ENCODE peak calls at places on chromosome 6, in nine cellular contexts. R is breast epithelium, M is aorta, W is tibial artery, D is right lobe of liver, G is endothelial cell of umbilical vein, N is adrenal gland, A is fibroblast of lung, I is SJSA1. O is an unnamed sample.
A peak's percentile ranks its signal among the peaks of the same experiment; 100 is the strongest.

GRCh38 chr6:138988469-138988834 is 399 bp upstream of the REPS1 start:
- DNase-seq in R (no peak), I (no peak), A (peak; percentile 17), G (no peak), D (no peak), W (no peak), N (no peak), M (no peak), O (no peak)

GRCh38 chr6:111709615-111710398 is 104.1 kb upstream of the TRAF3IP2 start:
- DNase-seq in R (peak; percentile 57), N (peak; percentile 66), W (peak; percentile 68), D (peak; percentile 47), A (peak; percentile 65), M (peak; percentile 72), I (peak; percentile 58), G (peak; percentile 84), O (peak; percentile 52)

GRCh38 chr6:13406781-13407180 is 78.4 kb upstream of the TBC1D7 start:
- DNase-seq in N (no peak), G (no peak), W (no peak), A (no peak), I (no peak), D (no peak), R (no peak), M (no peak), O (no peak)

GRCh38 chr6:104995989-104996617 is 39.2 kb downstream of the LIN28B start:
- DNase-seq in M (no peak), R (no peak), N (no peak), A (peak; percentile 20), G (peak; percentile 72), W (no peak), D (no peak), I (no peak), O (no peak)

GRCh38 chr6:44157152-44157521 is 1.5 kb upstream of the CAPN11 start:
- DNase-seq in A (no peak), M (no peak), I (no peak), W (no peak), N (no peak), D (no peak), R (no peak), G (no peak), O (no peak)

GRCh38 chr6:105992315-105992961 is 93.7 kb upstream of the PRDM1 start:
- DNase-seq in G (peak; percentile 76), R (peak; percentile 80), M (peak; percentile 88), A (peak; percentile 72), D (peak; percentile 88), N (peak; percentile 72), I (peak; percentile 76), W (peak; percentile 61), O (peak; percentile 75)

GRCh38 chr6:108874470-108875160 is 26.4 kb downstream of the ARMC2 start:
- DNase-seq in I (no peak), R (no peak), W (peak; percentile 56), A (peak; percentile 13), G (peak; percentile 49), D (no peak), M (peak; percentile 65), N (peak; percentile 68), O (no peak)

GRCh38 chr6:28558629-28559028 is 32.9 kb downstream of the GPX5 start:
- DNase-seq in I (no peak), D (no peak), N (no peak), W (no peak), G (no peak), A (no peak), R (no peak), M (no peak), O (no peak)

GRCh38 chr6:22082278-22082677 is 214.6 kb downstream of the PRL start:
- DNase-seq in N (peak; percentile 45), W (no peak), I (no peak), M (no peak), R (no peak), G (no peak), A (peak; percentile 62), D (no peak), O (no peak)

GRCh38 chr6:18595774-18596528 is 208.8 kb downstream of the RNF144B start:
- DNase-seq in W (peak; percentile 77), M (no peak), G (peak; percentile 69), N (peak; percentile 41), I (peak; percentile 60), R (no peak), D (peak; percentile 27), A (peak; percentile 53), O (peak; percentile 25)

GRCh38 chr6:110662468-110663211 is 152.6 kb downstream of the CDK19 start:
- DNase-seq in D (no peak), M (no peak), R (no peak), G (peak; percentile 9), W (no peak), A (no peak), N (no peak), I (no peak), O (no peak)

GRCh38 chr6:110660066-110660655 is 155.1 kb downstream of the CDK19 start:
- DNase-seq in D (peak; percentile 44), G (no peak), I (no peak), W (no peak), A (no peak), M (no peak), R (no peak), N (no peak), O (no peak)

GRCh38 chr6:110661426-110661825 is 153.8 kb downstream of the CDK19 start:
- DNase-seq in D (no peak), N (no peak), R (no peak), M (no peak), I (no peak), A (no peak), G (no peak), W (no peak), O (no peak)

GRCh38 chr6:110656492-110656891 is 158.8 kb downstream of the CDK19 start:
- DNase-seq in A (no peak), W (no peak), D (no peak), N (no peak), M (no peak), G (peak; percentile 71), I (no peak), R (no peak), O (no peak)

DNA sequence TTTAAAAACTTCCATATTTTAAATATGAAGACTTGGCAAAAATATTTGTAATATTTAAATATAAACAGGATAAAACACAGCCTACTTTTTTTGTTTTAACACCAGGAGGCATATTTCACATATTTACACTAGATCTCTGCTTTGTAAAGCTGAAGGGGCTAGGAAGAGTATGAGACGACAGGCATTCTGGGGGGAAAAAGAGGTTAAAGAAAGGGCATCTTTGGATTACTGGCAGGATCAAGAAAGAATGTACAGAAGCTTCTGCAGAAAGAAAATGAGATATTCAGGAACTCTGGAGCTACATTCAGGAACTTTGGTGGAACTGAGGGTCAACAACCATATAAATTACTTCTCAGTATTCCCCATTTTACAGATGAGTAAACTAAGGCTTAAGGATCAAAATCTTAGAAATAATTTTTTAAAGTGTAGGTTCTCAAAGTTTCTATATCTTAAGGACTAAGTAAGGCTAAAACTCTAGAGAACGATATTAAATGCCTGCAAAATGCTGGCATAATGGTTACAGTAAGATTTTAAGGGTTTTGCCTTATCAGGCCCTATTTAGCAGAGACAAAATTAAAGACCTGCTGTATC is 156.6 kb downstream of the CDK19 start:
- DNase-seq in R (no peak), N (no peak), W (no peak), M (no peak), D (no peak), G (no peak), A (no peak), I (no peak), O (no peak)
- H3K4me1 ChIP-seq in R (no peaks in the 10 kb centered on the region), N (no peaks in the 10 kb centered on the region), W (peaks cover 13% of the 10 kb centered on the region), M (no peaks in the 10 kb centered on the region), D (peaks cover 13% of the 10 kb centered on the region), G (peaks cover 5% of the 10 kb centered on the region), A (no peaks in the 10 kb centered on the region), I (no peaks in the 10 kb centered on the region), O (no peaks in the 10 kb centered on the region)

DNA sequence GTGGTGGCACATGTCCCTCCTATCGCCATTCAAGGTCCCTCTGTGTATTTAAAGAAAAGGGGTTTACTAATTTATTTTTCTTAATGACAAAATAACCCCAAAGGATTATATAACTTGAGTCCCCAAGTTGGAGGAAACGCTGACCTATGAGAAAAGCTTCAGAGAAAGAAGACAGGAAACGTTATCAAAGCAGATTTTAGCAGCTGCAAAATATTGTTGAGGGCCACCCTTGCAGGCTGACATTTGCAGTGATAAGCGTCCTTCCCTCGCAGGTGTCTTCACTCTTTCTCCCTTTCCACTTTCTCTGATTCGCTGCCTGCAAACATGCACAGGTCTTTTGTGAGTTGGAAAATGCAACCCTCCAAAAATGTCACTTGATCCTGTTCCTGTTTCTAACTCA is 103.2 kb upstream of the RIPOR2 start:
- DNase-seq in W (no peak), N (no peak), G (no peak), A (no peak), D (no peak), I (no peak), M (no peak), R (no peak), O (no peak)
- H3K4me1 ChIP-seq in W (no peaks in the 10 kb centered on the region), N (no peaks in the 10 kb centered on the region), G (peaks cover 12% of the 10 kb centered on the region), A (no peaks in the 10 kb centered on the region), D (no peaks in the 10 kb centered on the region), I (peaks cover 11% of the 10 kb centered on the region), M (no peaks in the 10 kb centered on the region), R (no peaks in the 10 kb centered on the region), O (no peaks in the 10 kb centered on the region)

DNA sequence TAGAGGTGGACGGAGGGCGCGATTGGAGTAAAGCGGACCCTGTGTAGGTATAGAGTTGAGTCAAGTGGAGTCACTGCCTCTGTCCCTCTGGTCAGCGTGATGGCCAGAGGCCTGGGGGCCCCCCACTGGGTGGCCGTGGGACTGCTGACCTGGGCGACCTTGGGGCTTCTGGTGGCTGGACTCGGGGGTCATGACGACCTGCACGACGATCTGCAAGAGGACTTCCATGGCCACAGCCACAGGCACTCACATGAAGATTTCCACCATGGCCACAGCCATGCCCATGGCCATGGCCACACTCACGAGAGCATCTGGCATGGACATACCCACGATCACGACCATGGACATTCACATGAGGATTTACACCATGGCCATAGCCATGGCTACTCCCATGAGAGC is 479 bp downstream of the SLC39A7 start:
- DNase-seq in A (no peak), R (no peak), G (no peak), W (no peak), N (no peak), M (no peak), D (no peak), I (no peak), O (no peak)
- H3K4me1 ChIP-seq in A (peaks cover 33% of the 10 kb centered on the region), R (peaks cover 10% of the 10 kb centered on the region), G (peaks cover 30% of the 10 kb centered on the region), W (peaks cover 70% of the 10 kb centered on the region), N (peaks cover 35% of the 10 kb centered on the region), M (no peaks in the 10 kb centered on the region), D (peaks cover 44% of the 10 kb centered on the region), I (peaks cover 43% of the 10 kb centered on the region), O (peaks cover 52% of the 10 kb centered on the region)

GRCh38 chr6:36068603-36069002 is 41.0 kb downstream of the MAPK14 start:
- DNase-seq in W (no peak), M (no peak), G (no peak), I (no peak), A (no peak), N (no peak), D (no peak), R (no peak), O (no peak)

GRCh38 chr6:36069573-36069972 is 42.0 kb downstream of the MAPK14 start:
- DNase-seq in R (no peak), A (no peak), D (no peak), N (no peak), I (no peak), G (no peak), W (no peak), M (no peak), O (no peak)

GRCh38 chr6:36066817-36067216 is 39.2 kb downstream of the MAPK14 start:
- DNase-seq in A (no peak), M (no peak), I (no peak), R (no peak), N (no peak), G (no peak), W (no peak), D (no peak), O (no peak)

GRCh38 chr6:36067374-36068011 is 39.9 kb downstream of the MAPK14 start:
- DNase-seq in A (peak; percentile 63), N (no peak), I (no peak), G (peak; percentile 30), D (no peak), W (no peak), R (no peak), M (no peak), O (no peak)

GRCh38 chr6:36068012-36068392 is 40.4 kb downstream of the MAPK14 start:
- DNase-seq in M (no peak), N (no peak), R (no peak), A (no peak), G (no peak), D (no peak), W (no peak), I (no peak), O (no peak)
- H3K4me1 ChIP-seq in M (peaks cover 11% of the 10 kb centered on the region), N (peaks cover 8% of the 10 kb centered on the region), R (no peaks in the 10 kb centered on the region), A (no peaks in the 10 kb centered on the region), G (peaks cover 4% of the 10 kb centered on the region), D (peaks cover 14% of the 10 kb centered on the region), W (peaks cover 55% of the 10 kb centered on the region), I (no peaks in the 10 kb centered on the region), O (peaks cover 60% of the 10 kb centered on the region)

O was measured in gastrocnemius medialis.